ENCODE peak calls at places on chromosome 11, in five cellular contexts. One of them, this sample, is unnamed.

GRCh38 chr11:61671527-61671926 is 8.7 kb upstream of the DAGLA start:
- DNase-seq in cardiac fibroblast: no peak
- DNase-seq in right cardiac atrium: no peak
- DNase-seq in glutamatergic neuron: peak
- DNase-seq in glomerular endothelial cell: no peak
- DNase-seq in this sample: no peak

GRCh38 chr11:92670293-92670890 is 299.1 kb upstream of the MTNR1B start:
- DNase-seq in glomerular endothelial cell: no peak
- DNase-seq in right cardiac atrium: no peak
- DNase-seq in glutamatergic neuron: no peak
- DNase-seq in cardiac fibroblast: no peak
- DNase-seq in this sample: no peak

GRCh38 chr11:61975638-61976419 is 8.4 kb upstream of the FTH1 start:
- DNase-seq in cardiac fibroblast: peak
- DNase-seq in right cardiac atrium: peak
- DNase-seq in glutamatergic neuron: no peak
- DNase-seq in glomerular endothelial cell: no peak
- DNase-seq in this sample: no peak

GRCh38 chr11:94828088-94828487 is 59.9 kb downstream of the AMOTL1 start:
- DNase-seq in right cardiac atrium: no peak
- DNase-seq in glutamatergic neuron: no peak
- DNase-seq in glomerular endothelial cell: no peak
- DNase-seq in cardiac fibroblast: no peak
- DNase-seq in this sample: no peak

GRCh38 chr11:507727-508515 is 879 bp upstream of the RNH1 start:
- DNase-seq in right cardiac atrium: no peak
- DNase-seq in glutamatergic neuron: peak
- DNase-seq in glomerular endothelial cell: no peak
- DNase-seq in cardiac fibroblast: no peak
- DNase-seq in this sample: no peak

GRCh38 chr11:113571531-113571930 is 96.3 kb upstream of the DRD2 start:
- DNase-seq in cardiac fibroblast: no peak
- DNase-seq in right cardiac atrium: no peak
- DNase-seq in glutamatergic neuron: no peak
- DNase-seq in glomerular endothelial cell: no peak
- DNase-seq in this sample: no peak

GRCh38 chr11:20309626-20310025 is 53.9 kb upstream of the HTATIP2 start:
- DNase-seq in cardiac fibroblast: no peak
- DNase-seq in right cardiac atrium: no peak
- DNase-seq in glomerular endothelial cell: no peak
- DNase-seq in glutamatergic neuron: no peak
- DNase-seq in this sample: no peak

GRCh38 chr11:57116654-57117053 is 65.1 kb upstream of the LRRC55 start:
- DNase-seq in glutamatergic neuron: peak
- DNase-seq in glomerular endothelial cell: no peak
- DNase-seq in cardiac fibroblast: peak
- DNase-seq in right cardiac atrium: no peak
- DNase-seq in this sample: peak

GRCh38 chr11:7501251-7501650 is 12.5 kb upstream of the PPFIBP2 start:
- DNase-seq in glutamatergic neuron: no peak
- DNase-seq in glomerular endothelial cell: no peak
- DNase-seq in right cardiac atrium: no peak
- DNase-seq in cardiac fibroblast: no peak
- DNase-seq in this sample: no peak

GRCh38 chr11:119205080-119205479 is 1.1 kb upstream of the CBL start:
- DNase-seq in glomerular endothelial cell: no peak
- DNase-seq in cardiac fibroblast: no peak
- DNase-seq in glutamatergic neuron: no peak
- DNase-seq in right cardiac atrium: no peak
- DNase-seq in this sample: no peak

GRCh38 chr11:70270877-70271634 is 566 bp downstream of the PPFIA1 start:
- DNase-seq in glutamatergic neuron: peak
- DNase-seq in cardiac fibroblast: peak
- DNase-seq in glomerular endothelial cell: peak
- DNase-seq in right cardiac atrium: peak
- DNase-seq in this sample: peak

GRCh38 chr11:102244681-102245409 is 72.4 kb upstream of the BIRC3 start:
- DNase-seq in glomerular endothelial cell: no peak
- DNase-seq in right cardiac atrium: no peak
- DNase-seq in cardiac fibroblast: peak
- DNase-seq in glutamatergic neuron: no peak
- DNase-seq in this sample: peak

GRCh38 chr11:132220464-132220863 is 850.0 kb downstream of the NTM start:
- DNase-seq in right cardiac atrium: no peak
- DNase-seq in glomerular endothelial cell: no peak
- DNase-seq in glutamatergic neuron: no peak
- DNase-seq in cardiac fibroblast: peak
- DNase-seq in this sample: peak

GRCh38 chr11:113778111-113778910 is 1.3 kb upstream of the CLDN25 start:
- DNase-seq in right cardiac atrium: no peak
- DNase-seq in glutamatergic neuron: no peak
- DNase-seq in glomerular endothelial cell: no peak
- DNase-seq in cardiac fibroblast: peak
- DNase-seq in this sample: peak

GRCh38 chr11:3920148-3920852 is 64.8 kb downstream of the STIM1 start:
- DNase-seq in right cardiac atrium: no peak
- DNase-seq in glomerular endothelial cell: no peak
- DNase-seq in cardiac fibroblast: peak
- DNase-seq in glutamatergic neuron: no peak
- DNase-seq in this sample: peak

GRCh38 chr11:92880391-92880790 is 89.1 kb upstream of the MTNR1B start:
- DNase-seq in glomerular endothelial cell: no peak
- DNase-seq in glutamatergic neuron: no peak
- DNase-seq in cardiac fibroblast: no peak
- DNase-seq in right cardiac atrium: no peak
- DNase-seq in this sample: no peak